ENCODE peak calls at places on chromosomes 7 and 10, in nine cellular contexts. N, W, Z, S, F, R, J, O and K are unnamed samples.

GRCh38 chr7:12032146-12032545 is 178.9 kb upstream of the TMEM106B start:
- DNase-seq in N (no peak), W (no peak), Z (no peak), S (no peak), F (no peak), R (no peak), J (no peak), O (no peak), K (no peak)

GRCh38 chr10:61890881-61891409 is 10.6 kb upstream of the ARID5B start:
- DNase-seq in N (no peak), W (no peak), Z (no peak), S (no peak), F (no peak), R (no peak), J (no peak), O (no peak), K (no peak)

GRCh38 chr10:74071151-74071550 is 73.2 kb downstream of the VCL start:
- DNase-seq in N (no peak), W (no peak), Z (peak), S (no peak), F (no peak), R (peak), J (no peak), O (peak), K (no peak)

GRCh38 chr7:20306499-20306946 is 24.2 kb upstream of the ITGB8 start:
- DNase-seq in N (peak), W (no peak), Z (peak), S (no peak), F (no peak), R (no peak), J (no peak), O (peak), K (no peak)

GRCh38 chr10:132220061-132220460 is 33.3 kb downstream of the DPYSL4 start:
- DNase-seq in N (no peak), W (no peak), Z (no peak), S (no peak), F (no peak), R (no peak), J (no peak), O (no peak), K (no peak)

GRCh38 chr10:73931767-73932624 is 21.1 kb downstream of the PLAU start:
- DNase-seq in N (no peak), W (no peak), Z (peak), S (peak), F (no peak), R (no peak), J (no peak), O (no peak), K (peak)

GRCh38 chr7:10121641-10122040 is 852.0 kb upstream of the PHF14 start:
- DNase-seq in N (no peak), W (no peak), Z (no peak), S (no peak), F (no peak), R (no peak), J (no peak), O (no peak), K (no peak)

GRCh38 chr7:66211429-66211828 is 6.3 kb downstream of the TPST1 start:
- DNase-seq in N (no peak), W (no peak), Z (peak), S (no peak), F (no peak), R (peak), J (no peak), O (peak), K (no peak)

GRCh38 chr10:15254808-15255655 is 86.5 kb upstream of the NMT2 start:
- DNase-seq in N (peak), W (peak), Z (no peak), S (peak), F (no peak), R (no peak), J (no peak), O (no peak), K (peak)

GRCh38 chr7:43550427-43550826 is 32.5 kb upstream of the STK17A start:
- DNase-seq in N (no peak), W (no peak), Z (no peak), S (no peak), F (no peak), R (no peak), J (no peak), O (no peak), K (no peak)

GRCh38 chr7:24255139-24255538 is 28.9 kb upstream of the NPY start:
- DNase-seq in N (peak), W (no peak), Z (no peak), S (no peak), F (no peak), R (no peak), J (no peak), O (no peak), K (peak)

GRCh38 chr7:91375378-91375777 is 111.1 kb downstream of the FZD1 start:
- DNase-seq in N (no peak), W (no peak), Z (peak), S (no peak), F (no peak), R (no peak), J (no peak), O (no peak), K (no peak)

GRCh38 chr10:97566338-97566986 is 6.1 kb upstream of the ANKRD2 start:
- DNase-seq in N (no peak), W (no peak), Z (no peak), S (no peak), F (no peak), R (no peak), J (no peak), O (no peak), K (no peak)

GRCh38 chr7:155804431-155804831 is 7.8 kb downstream of the SHH start:
- DNase-seq in N (no peak), W (no peak), Z (no peak), S (no peak), F (no peak), R (no peak), J (no peak), O (no peak), K (no peak)